ENCODE peak calls at places on chromosome 4, in seven cellular contexts. W, K, Z, V, O, U and A are unnamed samples.

GRCh38 chr4:87114245-87115062 is 106.0 kb downstream of the KLHL8 start:
- DNase-seq in W (no peak), K (no peak), Z (peak), V (no peak), O (no peak), U (no peak), A (no peak)

GRCh38 chr4:173318648-173319211 is 15.4 kb downstream of the HMGB2 start:
- DNase-seq in W (peak), K (peak), Z (no peak), V (no peak), O (no peak), U (peak), A (no peak)

GRCh38 chr4:27278615-27279014 is 418.0 kb downstream of the STIM2 start:
- DNase-seq in W (no peak), K (peak), Z (peak), V (no peak), O (no peak), U (peak), A (no peak)

GRCh38 chr4:5478697-5479096 is 229.7 kb downstream of the EVC2 start:
- DNase-seq in W (no peak), K (no peak), Z (no peak), V (no peak), O (no peak), U (no peak), A (no peak)

GRCh38 chr4:108834787-108835384 is 72.0 kb upstream of the ETNPPL start:
- DNase-seq in W (peak), K (peak), Z (peak), V (no peak), O (no peak), U (peak), A (no peak)

GRCh38 chr4:15913631-15913970 is 24.9 kb downstream of the FGFBP1 start:
- DNase-seq in W (no peak), K (peak), Z (no peak), V (no peak), O (no peak), U (peak), A (no peak)

GRCh38 chr4:69823481-69824186 is 36.3 kb downstream of the SULT1E1 start:
- DNase-seq in W (no peak), K (peak), Z (peak), V (peak), O (peak), U (peak), A (peak)

GRCh38 chr4:122700178-122700725 is 32.3 kb upstream of the BBS12 start:
- DNase-seq in W (no peak), K (no peak), Z (peak), V (peak), O (no peak), U (peak), A (no peak)

GRCh38 chr4:124143632-124144031 is 568.9 kb downstream of the ANKRD50 start:
- DNase-seq in W (no peak), K (no peak), Z (no peak), V (no peak), O (no peak), U (no peak), A (no peak)

GRCh38 chr4:106864231-106864630 is 171.9 kb downstream of the DKK2 start:
- DNase-seq in W (no peak), K (no peak), Z (no peak), V (no peak), O (no peak), U (no peak), A (no peak)

GRCh38 chr4:47068986-47069385 is 37.6 kb downstream of the GABRB1 start:
- DNase-seq in W (no peak), K (no peak), Z (no peak), V (no peak), O (no peak), U (no peak), A (no peak)

GRCh38 chr4:4344915-4345527 is 41.9 kb upstream of the NSG1 start:
- DNase-seq in W (no peak), K (no peak), Z (no peak), V (no peak), O (no peak), U (no peak), A (no peak)

GRCh38 chr4:151472711-151473110 is 63.7 kb downstream of the FHIP1A start:
- DNase-seq in W (no peak), K (no peak), Z (no peak), V (no peak), O (no peak), U (no peak), A (no peak)

GRCh38 chr4:48766393-48766792 is 13.7 kb downstream of the FRYL start:
- DNase-seq in W (no peak), K (no peak), Z (no peak), V (no peak), O (no peak), U (no peak), A (no peak)

GRCh38 chr4:10243856-10244255 is 127.3 kb upstream of the WDR1 start:
- DNase-seq in W (no peak), K (no peak), Z (no peak), V (no peak), O (no peak), U (no peak), A (no peak)

GRCh38 chr4:139704915-139705485 is 39.4 kb downstream of the MGST2 start:
- DNase-seq in W (no peak), K (peak), Z (no peak), V (no peak), O (no peak), U (peak), A (no peak)

GRCh38 chr4:10096201-10096975 is 20.2 kb downstream of the WDR1 start:
- DNase-seq in W (peak), K (peak), Z (no peak), V (peak), O (peak), U (peak), A (peak)

GRCh38 chr4:17447675-17448298 is 64.1 kb downstream of the QDPR start:
- DNase-seq in W (peak), K (peak), Z (peak), V (peak), O (peak), U (peak), A (peak)

GRCh38 chr4:5051210-5051691 is at the start of gene STK32B:
- DNase-seq in W (peak), K (no peak), Z (peak), V (peak), O (peak), U (peak), A (no peak)

GRCh38 chr4:154376461-154376860 is 115.1 kb downstream of the DCHS2 start:
- DNase-seq in W (no peak), K (no peak), Z (no peak), V (no peak), O (no peak), U (no peak), A (no peak)

GRCh38 chr4:16443504-16444088 is 217.3 kb upstream of the TAPT1 start:
- DNase-seq in W (peak), K (peak), Z (peak), V (no peak), O (no peak), U (peak), A (no peak)

GRCh38 chr4:9859774-9860173 is 78.3 kb downstream of the DRD5 start:
- DNase-seq in W (no peak), K (no peak), Z (no peak), V (no peak), O (no peak), U (no peak), A (no peak)

GRCh38 chr4:142314686-142315085 is 531.4 kb downstream of the INPP4B start:
- DNase-seq in W (no peak), K (no peak), Z (no peak), V (peak), O (no peak), U (no peak), A (no peak)

GRCh38 chr4:900073-900472 is 32.0 kb downstream of the GAK start:
- DNase-seq in W (no peak), K (no peak), Z (no peak), V (no peak), O (no peak), U (no peak), A (no peak)